ENCODE peak calls at places on chromosome 13, in five cellular contexts. B, W, P, F and C are unnamed samples.

GRCh38 chr13:89627991-89628390 is 1719.5 kb upstream of the MIR17HG start:
- DNase-seq in B (no peak), W (no peak), P (no peak), F (no peak), C (no peak)

GRCh38 chr13:73656863-73657262 is 477.3 kb downstream of the KLF12 start:
- DNase-seq in B (no peak), W (no peak), P (no peak), F (no peak), C (no peak)

GRCh38 chr13:28751210-28751935 is 32.6 kb upstream of the SLC46A3 start:
- DNase-seq in B (no peak), W (no peak), P (no peak), F (no peak), C (no peak)

GRCh38 chr13:100673831-100674362 is 698 bp downstream of the TMTC4 start:
- DNase-seq in B (no peak), W (peak), P (peak), F (peak), C (peak)

GRCh38 chr13:93266681-93267080 is 40.1 kb downstream of the GPC6 start:
- DNase-seq in B (no peak), W (no peak), P (no peak), F (no peak), C (no peak)

GRCh38 chr13:107842562-107843180 is 372.7 kb downstream of the LIG4 start:
- DNase-seq in B (no peak), W (no peak), P (no peak), F (no peak), C (no peak)

GRCh38 chr13:85261757-85262346 is 537.4 kb downstream of the SLITRK6 start:
- DNase-seq in B (peak), W (no peak), P (no peak), F (no peak), C (no peak)

GRCh38 chr13:114082849-114083645 is 49.4 kb downstream of the RASA3 start:
- DNase-seq in B (no peak), W (no peak), P (no peak), F (no peak), C (no peak)

GRCh38 chr13:50441141-50441540 is 402.4 kb downstream of the DLEU7 start:
- DNase-seq in B (no peak), W (no peak), P (no peak), F (no peak), C (no peak)

GRCh38 chr13:41905600-41906254 is 55.2 kb downstream of the VWA8 start:
- DNase-seq in B (peak), W (no peak), P (no peak), F (no peak), C (no peak)

GRCh38 chr13:31073859-31074718 is 87.6 kb downstream of the HSPH1 start:
- DNase-seq in B (no peak), W (no peak), P (no peak), F (no peak), C (no peak)

GRCh38 chr13:29909975-29910674 is 59.7 kb upstream of the UBL3 start:
- DNase-seq in B (no peak), W (no peak), P (no peak), F (peak), C (no peak)

GRCh38 chr13:91135949-91136348 is 211.5 kb upstream of the MIR17HG start:
- DNase-seq in B (no peak), W (no peak), P (no peak), F (no peak), C (no peak)

GRCh38 chr13:26300140-26300539 is 46.2 kb downstream of the CDK8 start:
- DNase-seq in B (no peak), W (no peak), P (no peak), F (no peak), C (no peak)

GRCh38 chr13:36666482-36667264 is 7.1 kb upstream of the SERTM1 start:
- DNase-seq in B (no peak), W (no peak), P (no peak), F (no peak), C (no peak)

GRCh38 chr13:80083516-80084085 is 257.3 kb downstream of the SPRY2 start:
- DNase-seq in B (no peak), W (no peak), P (no peak), F (no peak), C (no peak)

GRCh38 chr13:57632276-57633140 is 964 bp downstream of the PCDH17 start:
- DNase-seq in B (peak), W (no peak), P (peak), F (peak), C (peak)

GRCh38 chr13:101514695-101515275 is 62.3 kb downstream of the ITGBL1 start:
- DNase-seq in B (peak), W (peak), P (no peak), F (no peak), C (peak)

GRCh38 chr13:21405309-21405708 is 53.8 kb downstream of the ZDHHC20 start:
- DNase-seq in B (no peak), W (no peak), P (no peak), F (no peak), C (no peak)

GRCh38 chr13:39040206-39040605 is 1.9 kb downstream of the NHLRC3 start:
- DNase-seq in B (no peak), W (no peak), P (no peak), F (no peak), C (no peak)

GRCh38 chr13:37621811-37622361 is 23.3 kb upstream of the POSTN start:
- DNase-seq in B (no peak), W (peak), P (no peak), F (no peak), C (no peak)

GRCh38 chr13:113148940-113149503 is 9.4 kb upstream of the PROZ start:
- DNase-seq in B (no peak), W (no peak), P (no peak), F (no peak), C (no peak)

GRCh38 chr13:90800082-90800746 is 547.3 kb upstream of the MIR17HG start:
- DNase-seq in B (no peak), W (no peak), P (peak), F (peak), C (peak)

GRCh38 chr13:64154514-64154913 is 2738.9 kb upstream of the PCDH20 start:
- DNase-seq in B (no peak), W (no peak), P (no peak), F (no peak), C (no peak)

GRCh38 chr13:74751739-74752138 is 617.5 kb upstream of the KLF12 start:
- DNase-seq in B (no peak), W (no peak), P (no peak), F (no peak), C (no peak)

GRCh38 chr13:104004572-104004971 is 938.4 kb upstream of the SLC10A2 start:
- DNase-seq in B (no peak), W (no peak), P (no peak), F (no peak), C (no peak)

GRCh38 chr13:26810095-26810494 is 49.5 kb upstream of the GPR12 start:
- DNase-seq in B (no peak), W (no peak), P (no peak), F (no peak), C (no peak)

GRCh38 chr13:73835138-73835721 is 299.0 kb downstream of the KLF12 start:
- DNase-seq in B (peak), W (no peak), P (no peak), F (no peak), C (no peak)

GRCh38 chr13:29270536-29271045 is 324.9 kb downstream of the SLC7A1 start:
- DNase-seq in B (no peak), W (no peak), P (no peak), F (no peak), C (no peak)

GRCh38 chr13:99892189-99892588 is 79.4 kb downstream of the ZIC5 start:
- DNase-seq in B (no peak), W (no peak), P (no peak), F (no peak), C (no peak)

GRCh38 chr13:83007226-83007625 is 875.0 kb downstream of the SLITRK1 start:
- DNase-seq in B (no peak), W (no peak), P (no peak), F (no peak), C (no peak)

GRCh38 chr13:94608586-94608985 is 6.9 kb downstream of the GPR180 start:
- DNase-seq in B (no peak), W (no peak), P (no peak), F (no peak), C (no peak)

GRCh38 chr13:48160879-48161278 is 66.0 kb upstream of the MED4 start:
- DNase-seq in B (no peak), W (no peak), P (no peak), F (peak), C (no peak)

GRCh38 chr13:30371649-30372265 is 50.5 kb upstream of the UBE2L5 start:
- DNase-seq in B (no peak), W (no peak), P (no peak), F (no peak), C (peak)

DNA sequence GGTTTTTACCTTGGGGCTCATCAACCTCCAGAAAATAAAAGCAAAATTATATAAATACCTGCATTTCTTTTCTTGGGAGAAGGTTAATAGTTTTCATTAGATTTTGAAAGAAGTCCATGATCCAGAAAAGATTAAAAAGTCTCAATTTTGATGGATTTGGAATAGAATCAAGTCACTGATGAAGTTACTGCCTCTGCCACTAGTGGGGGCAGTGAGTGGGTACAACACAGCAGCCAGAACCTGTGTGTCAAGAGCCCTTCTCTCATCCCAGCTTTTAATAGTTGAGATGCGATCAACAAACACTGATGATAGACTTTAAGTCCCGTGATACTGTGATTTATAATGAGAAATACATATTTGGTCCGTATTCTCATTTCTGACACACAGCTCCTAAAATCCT is 686.7 kb downstream of the DIAPH3 start:
- DNase-seq in B (no peak), W (no peak), P (no peak), F (no peak), C (no peak)
- TF ChIP-seq CTCF in B (peak), W (peak), P (no peak), F (no peak), C (no peak)

DNA sequence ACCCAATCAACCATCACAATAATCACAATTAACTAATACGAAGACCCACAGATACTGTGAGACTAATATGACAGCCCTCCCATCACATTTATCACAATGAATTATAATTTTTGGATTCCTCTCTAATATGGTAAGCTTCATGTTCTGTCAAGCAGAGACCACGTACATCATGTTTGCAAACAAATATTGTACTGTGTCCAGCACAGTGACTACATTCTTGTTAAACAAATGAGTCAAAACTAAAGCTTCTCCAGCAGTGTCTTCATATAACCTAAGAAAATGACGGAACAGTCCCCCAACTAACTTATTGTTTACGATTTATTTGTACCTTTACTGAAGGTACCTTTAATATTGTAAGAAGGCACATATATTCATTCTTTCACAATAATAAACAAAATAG is 292.6 kb downstream of the ENOX1 start:
- DNase-seq in B (no peak), W (no peak), P (no peak), F (no peak), C (no peak)
- H3K27ac ChIP-seq in B (no peak), W (no peak), P (no peak), F (no peak), C (no peak)

DNA sequence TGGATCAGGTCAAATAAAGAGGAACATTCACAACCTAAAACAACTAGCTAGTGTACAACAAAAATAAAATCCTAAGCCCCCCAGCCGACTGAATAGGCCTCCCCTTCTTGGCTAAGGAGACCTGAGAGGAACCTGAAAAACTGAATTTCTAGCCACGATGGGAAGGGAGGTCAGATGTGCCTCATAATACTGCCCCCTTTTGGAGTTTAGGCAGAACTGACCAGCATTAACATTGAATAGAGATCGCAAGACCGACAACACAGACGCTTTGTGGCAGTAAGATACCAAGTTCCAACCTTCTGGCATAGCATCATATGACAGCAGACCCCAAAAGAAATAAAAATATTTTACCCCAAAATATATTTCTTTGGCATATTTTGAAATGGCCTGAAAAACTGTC is 15.9 kb downstream of the CBY2 start:
- DNase-seq in B (peak), W (no peak), P (no peak), F (no peak), C (no peak)
- TF ChIP-seq CTCF in B (peak), W (peak), P (peak), F (no peak), C (peak)

GRCh38 chr13:95740921-95741320 is 64.0 kb downstream of the DNAJC3 start:
- DNase-seq in B (no peak), W (no peak), P (no peak), F (no peak), C (no peak)
- H3K27ac ChIP-seq in B (no peak), W (no peak), P (no peak), F (no peak), C (no peak)

GRCh38 chr13:24272452-24273161 is 36.8 kb upstream of the C1QTNF9 start:
- DNase-seq in B (no peak), W (no peak), P (peak), F (no peak), C (peak)

GRCh38 chr13:24273926-24274325 is 35.5 kb upstream of the C1QTNF9 start:
- DNase-seq in B (no peak), W (no peak), P (no peak), F (no peak), C (no peak)

GRCh38 chr13:24276310-24276709 is 33.1 kb upstream of the C1QTNF9 start:
- DNase-seq in B (no peak), W (no peak), P (no peak), F (no peak), C (no peak)

GRCh38 chr13:24274452-24274971 is 34.9 kb upstream of the C1QTNF9 start:
- DNase-seq in B (no peak), W (peak), P (no peak), F (no peak), C (no peak)

DNA sequence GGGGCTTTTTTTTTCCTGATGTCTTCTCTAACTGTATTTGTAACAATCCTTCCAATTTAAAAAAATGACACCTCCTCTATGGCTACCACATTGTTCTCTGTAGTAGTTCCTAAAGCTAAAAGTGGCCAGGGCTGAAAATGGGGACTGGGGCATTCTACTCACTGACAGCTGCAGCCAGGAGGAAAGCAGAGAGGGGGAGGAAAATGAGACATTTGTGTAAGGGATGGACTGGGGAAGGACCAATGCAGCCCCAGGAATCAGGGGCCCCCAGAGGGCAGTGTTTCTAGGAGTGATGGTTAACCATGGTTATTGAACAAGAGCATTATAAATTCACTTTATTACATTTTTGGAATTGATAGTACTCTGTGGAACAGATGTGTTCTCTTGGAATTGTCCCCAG is 34.3 kb upstream of the C1QTNF9 start:
- DNase-seq in B (no peak), W (no peak), P (no peak), F (no peak), C (no peak)
- TF ChIP-seq CTCF in B (peak), W (peak), P (no peak), F (no peak), C (no peak)

DNA sequence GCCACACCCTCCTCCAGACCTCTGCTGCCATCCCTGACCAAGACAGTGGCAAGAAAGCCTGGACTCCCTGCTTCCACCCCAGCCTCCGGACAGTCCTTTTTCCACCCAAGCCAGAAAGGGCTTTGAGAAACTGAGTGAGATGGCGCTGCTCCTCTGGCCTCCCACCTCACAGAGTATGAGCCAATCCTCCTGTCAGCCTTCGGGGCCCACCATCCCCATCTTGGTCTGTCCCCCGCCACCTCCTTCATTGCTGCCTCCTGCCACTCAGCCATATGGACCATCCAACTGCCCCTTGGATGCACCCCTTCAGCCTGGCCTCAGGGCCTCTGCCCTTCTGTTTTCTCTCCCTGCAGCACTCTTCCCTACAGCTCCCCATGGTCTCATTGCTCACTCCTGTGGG is 125.7 kb downstream of the CRYL1 start:
- DNase-seq in B (no peak), W (no peak), P (no peak), F (no peak), C (no peak)
- H3K27ac ChIP-seq in B (no peak), W (no peak), P (no peak), F (no peak), C (no peak)

GRCh38 chr13:52652170-52652979 is at the start of gene SUGT1:
- DNase-seq in B (peak), W (peak), P (peak), F (peak), C (peak)

GRCh38 chr13:52651880-52652169 is 811 bp upstream of the SUGT1 start:
- DNase-seq in B (no peak), W (peak), P (no peak), F (no peak), C (no peak)

GRCh38 chr13:52650731-52651130 is 1.9 kb upstream of the SUGT1 start:
- DNase-seq in B (no peak), W (no peak), P (no peak), F (no peak), C (no peak)

GRCh38 chr13:52646967-52647366 is 4.7 kb downstream of the HNRNPA1L2 start:
- DNase-seq in B (no peak), W (no peak), P (no peak), F (no peak), C (no peak)

GRCh38 chr13:52652980-52653303 is 306 bp downstream of the SUGT1 start:
- DNase-seq in B (no peak), W (no peak), P (no peak), F (no peak), C (no peak)
- TF ChIP-seq CTCF in B (no peak), W (no peak), P (no peak), F (no peak), C (no peak)